ENCODE peak calls at places on chromosomes 13 and 19, in four cellular contexts. Z is left ventricle myocardium inferior, I is RPMI7951, G is BE2C. V is an unnamed sample.

GRCh38 chr19:15141143-15141542 is 33.9 kb downstream of the SYDE1 start:
- DNase-seq in Z (no peak), I (no peak), G (no peak), V (no peak)

GRCh38 chr13:41365636-41366035 is 54.6 kb downstream of the NAA16 start:
- DNase-seq in Z (no peak), I (no peak), G (no peak), V (no peak)

GRCh38 chr19:40144947-40145748 is 46.1 kb upstream of the MAP3K10 start:
- DNase-seq in Z (no peak), I (no peak), G (no peak), V (no peak)

GRCh38 chr13:68588623-68589022 is 1358.5 kb upstream of the PCDH9 start:
- DNase-seq in Z (no peak), I (no peak), G (no peak), V (no peak)

GRCh38 chr13:35923347-35923746 is 207.8 kb downstream of the DCLK1 start:
- DNase-seq in Z (peak), I (peak), G (no peak), V (peak)

GRCh38 chr13:33264620-33264978 is 21.0 kb downstream of the STARD13 start:
- DNase-seq in Z (no peak), I (peak), G (no peak), V (no peak)

GRCh38 chr13:40666905-40667621 is 622 bp upstream of the FOXO1 start:
- DNase-seq in Z (peak), I (no peak), G (peak), V (no peak)

GRCh38 chr19:45994456-45994988 is 745 bp upstream of the CCDC61 start:
- DNase-seq in Z (no peak), I (no peak), G (no peak), V (no peak)

GRCh38 chr19:54696117-54696548 is 28.1 kb upstream of the KIR3DL3 start:
- DNase-seq in Z (no peak), I (no peak), G (no peak), V (no peak)

V was measured in AG08396.